ENCODE peak calls at places on chromosomes 3 and 15, in six cellular contexts. Z, K, B, C, M and G are unnamed samples.

GRCh38 chr15:90300988-90301715 is 35.7 kb downstream of the NGRN start:
- DNase-seq in Z (peak), K (peak), B (no peak), C (no peak), M (peak), G (peak)

GRCh38 chr3:120460862-120461261 is 10.1 kb upstream of the FSTL1 start:
- DNase-seq in Z (no peak), K (no peak), B (peak), C (no peak), M (no peak), G (no peak)

GRCh38 chr15:40333922-40334492 is 6.7 kb downstream of the CCDC9B start:
- DNase-seq in Z (no peak), K (peak), B (peak), C (peak), M (peak), G (peak)

GRCh38 chr15:34496616-34497015 is 59.0 kb upstream of the GOLGA8A start:
- DNase-seq in Z (no peak), K (no peak), B (no peak), C (no peak), M (no peak), G (no peak)

GRCh38 chr15:39786444-39787056 is 3.9 kb upstream of the FSIP1 start:
- DNase-seq in Z (peak), K (no peak), B (peak), C (no peak), M (no peak), G (no peak)

GRCh38 chr3:115040673-115041286 is 106.3 kb downstream of the ZBTB20 start:
- DNase-seq in Z (peak), K (peak), B (peak), C (no peak), M (peak), G (no peak)

GRCh38 chr3:68560728-68561127 is 371.6 kb downstream of the TAFA4 start:
- DNase-seq in Z (no peak), K (no peak), B (no peak), C (no peak), M (no peak), G (no peak)

GRCh38 chr3:113166719-113167492 is 44.5 kb upstream of the BOC start:
- DNase-seq in Z (no peak), K (peak), B (peak), C (peak), M (no peak), G (peak)

GRCh38 chr15:68113273-68113672 is 59.2 kb downstream of the PIAS1 start:
- DNase-seq in Z (no peak), K (no peak), B (no peak), C (no peak), M (no peak), G (no peak)

GRCh38 chr3:41742127-41742526 is 219.8 kb downstream of the ULK4 start:
- DNase-seq in Z (no peak), K (no peak), B (no peak), C (no peak), M (no peak), G (no peak)

GRCh38 chr15:84772031-84772430 is 23.6 kb downstream of the ZNF592 start:
- DNase-seq in Z (no peak), K (no peak), B (no peak), C (no peak), M (no peak), G (no peak)

GRCh38 chr3:39601241-39601640 is 133.8 kb downstream of the MOBP start:
- DNase-seq in Z (no peak), K (no peak), B (no peak), C (no peak), M (no peak), G (no peak)

GRCh38 chr15:61228025-61228901 is 839 bp downstream of the RORA start:
- DNase-seq in Z (peak), K (no peak), B (peak), C (peak), M (no peak), G (peak)

GRCh38 chr3:18062289-18063025 is 320.0 kb upstream of the TBC1D5 start:
- DNase-seq in Z (peak), K (no peak), B (no peak), C (no peak), M (no peak), G (no peak)

GRCh38 chr3:45644467-45645201 is 44.6 kb upstream of the SACM1L start:
- DNase-seq in Z (peak), K (no peak), B (no peak), C (no peak), M (peak), G (no peak)

GRCh38 chr15:66849393-66849745 is 147.3 kb downstream of the SMAD6 start:
- DNase-seq in Z (no peak), K (no peak), B (no peak), C (no peak), M (peak), G (no peak)

GRCh38 chr3:53171109-53171453 is 10.1 kb downstream of the PRKCD start:
- DNase-seq in Z (no peak), K (no peak), B (no peak), C (no peak), M (no peak), G (no peak)

GRCh38 chr3:28994161-28994905 is 286.5 kb upstream of the RBMS3 start:
- DNase-seq in Z (no peak), K (no peak), B (no peak), C (no peak), M (no peak), G (no peak)

GRCh38 chr3:20022954-20023644 is 11.0 kb upstream of the PP2D1 start:
- DNase-seq in Z (no peak), K (no peak), B (no peak), C (no peak), M (no peak), G (no peak)

GRCh38 chr3:152200476-152201422 is 68.0 kb upstream of the MBNL1 start:
- DNase-seq in Z (no peak), K (no peak), B (peak), C (no peak), M (no peak), G (no peak)

GRCh38 chr3:12935861-12936830 is 94.8 kb upstream of the RPL32 start:
- DNase-seq in Z (no peak), K (no peak), B (no peak), C (no peak), M (no peak), G (no peak)

GRCh38 chr15:29805043-29805707 is 17.1 kb downstream of the TJP1 start:
- DNase-seq in Z (peak), K (no peak), B (peak), C (peak), M (no peak), G (no peak)

GRCh38 chr15:87527416-87527815 is 729.1 kb downstream of the NTRK3 start:
- DNase-seq in Z (peak), K (no peak), B (no peak), C (no peak), M (no peak), G (no peak)

GRCh38 chr3:107436029-107436428 is 58.8 kb downstream of the CCDC54 start:
- DNase-seq in Z (no peak), K (no peak), B (no peak), C (no peak), M (no peak), G (no peak)

GRCh38 chr3:31908391-31909097 is 72.5 kb downstream of the OSBPL10 start:
- DNase-seq in Z (no peak), K (no peak), B (no peak), C (no peak), M (no peak), G (no peak)

GRCh38 chr3:179840985-179841384 is 188.1 kb downstream of the USP13 start:
- DNase-seq in Z (peak), K (peak), B (peak), C (no peak), M (no peak), G (no peak)

GRCh38 chr3:15941958-15942357 is 144.2 kb upstream of the ANKRD28 start:
- DNase-seq in Z (no peak), K (no peak), B (no peak), C (no peak), M (no peak), G (no peak)

GRCh38 chr3:160945346-160945745 is 159.8 kb downstream of the B3GALNT1 start:
- DNase-seq in Z (no peak), K (no peak), B (no peak), C (no peak), M (no peak), G (no peak)

GRCh38 chr3:64067510-64068346 is 44.4 kb upstream of the PSMD6 start:
- DNase-seq in Z (no peak), K (peak), B (peak), C (no peak), M (no peak), G (no peak)